ENCODE peak calls at places on chromosomes 13 and 19, in six cellular contexts. B is astrocyte of the spinal cord, F is left ventricle myocardium inferior, N is lung, U is psoas muscle, J is hepatic stellate cell. I is an unnamed sample.

GRCh38 chr13:29435125-29435911 is 160.2 kb downstream of the SLC7A1 start:
- DNase-seq in B (peak), F (no peak), U (no peak), J (peak), N (no peak), I (no peak)

GRCh38 chr13:31477961-31478360 is 261.4 kb upstream of the RXFP2 start:
- DNase-seq in J (peak), B (peak), F (no peak), N (no peak), U (no peak), I (no peak)

GRCh38 chr13:98349731-98350305 is 172.7 kb upstream of the RNF113B start:
- DNase-seq in J (no peak), U (no peak), B (no peak), F (no peak), N (no peak), I (no peak)

GRCh38 chr19:6947745-6948144 is 60.4 kb downstream of the ADGRE1 start:
- DNase-seq in F (no peak), J (no peak), N (no peak), B (no peak), U (no peak), I (no peak)

GRCh38 chr13:97256343-97256783 is 34.2 kb downstream of the MBNL2 start:
- DNase-seq in F (no peak), U (no peak), J (peak), B (peak), N (no peak), I (no peak)

GRCh38 chr19:24033962-24034342 is 53.0 kb upstream of the ZNF254 start:
- DNase-seq in B (peak), F (peak), N (peak), J (peak), U (peak), I (peak)

GRCh38 chr13:22198656-22199217 is 527.9 kb downstream of the FGF9 start:
- DNase-seq in F (no peak), B (no peak), U (no peak), N (no peak), J (no peak), I (no peak)

GRCh38 chr19:57566396-57567256 is 7.0 kb upstream of the ZNF550 start:
- DNase-seq in B (peak), J (no peak), U (no peak), N (no peak), F (no peak), I (peak)

GRCh38 chr19:27997069-27997468 is 1215.9 kb downstream of the UQCRFS1 start:
- DNase-seq in F (no peak), B (no peak), J (no peak), U (no peak), N (no peak), I (no peak)

I was measured in DND-41.